ENCODE peak calls at places on chromosomes 12 and 14, in ten cellular contexts. One of them, this sample, is unnamed.

GRCh38 chr12:105209091-105209490 is 26.9 kb downstream of the APPL2 start:
- DNase-seq in left cardiac atrium: no peak
- DNase-seq in stimulated activated CD4-positive, alpha-beta T cell treated with anti-CD3 and anti-CD28 coated beads, Interleukin-1b, Interleukin-23, amount 100 ng/mL, for 1 hour: no peak
- DNase-seq in activated CD4-positive, alpha-beta T cell treated with anti-CD3 and anti-CD28 coated beads for 4 hours: no peak
- DNase-seq in iris pigment epithelial cell: no peak
- DNase-seq in HEK293T: no peak
- DNase-seq in GM19239: no peak
- DNase-seq in body of pancreas: no peak
- DNase-seq in activated naive CD4-positive, alpha-beta T cell treated with anti-CD3 and anti-CD28 coated beads, Interleukin-2, amount 10 ng/mL, durations not matched to agents 7 days and 5 days: no peak
- DNase-seq in H54: no peak
- DNase-seq in this sample: no peak

GRCh38 chr14:58829594-58829993 is 191.8 kb downstream of the DACT1 start:
- DNase-seq in left cardiac atrium: no peak
- DNase-seq in stimulated activated CD4-positive, alpha-beta T cell treated with anti-CD3 and anti-CD28 coated beads, Interleukin-1b, Interleukin-23, amount 100 ng/mL, for 1 hour: no peak
- DNase-seq in activated CD4-positive, alpha-beta T cell treated with anti-CD3 and anti-CD28 coated beads for 4 hours: no peak
- DNase-seq in iris pigment epithelial cell: peak; percentile 38
- DNase-seq in HEK293T: no peak
- DNase-seq in GM19239: no peak
- DNase-seq in body of pancreas: no peak
- DNase-seq in activated naive CD4-positive, alpha-beta T cell treated with anti-CD3 and anti-CD28 coated beads, Interleukin-2, amount 10 ng/mL, durations not matched to agents 7 days and 5 days: no peak
- DNase-seq in H54: no peak
- DNase-seq in this sample: peak; percentile 36

GRCh38 chr14:31950760-31951637 is 126.1 kb upstream of the ARHGAP5 start:
- DNase-seq in left cardiac atrium: peak; percentile 74
- DNase-seq in stimulated activated CD4-positive, alpha-beta T cell treated with anti-CD3 and anti-CD28 coated beads, Interleukin-1b, Interleukin-23, amount 100 ng/mL, for 1 hour: no peak
- DNase-seq in activated CD4-positive, alpha-beta T cell treated with anti-CD3 and anti-CD28 coated beads for 4 hours: no peak
- DNase-seq in iris pigment epithelial cell: peak; percentile 70
- DNase-seq in HEK293T: peak; percentile 56
- DNase-seq in GM19239: no peak
- DNase-seq in body of pancreas: no peak
- DNase-seq in activated naive CD4-positive, alpha-beta T cell treated with anti-CD3 and anti-CD28 coated beads, Interleukin-2, amount 10 ng/mL, durations not matched to agents 7 days and 5 days: no peak
- DNase-seq in H54: peak; percentile 47
- DNase-seq in this sample: peak; percentile 83

GRCh38 chr14:51873221-51873893 is 12.9 kb downstream of the GNG2 start:
- DNase-seq in left cardiac atrium: no peak
- DNase-seq in stimulated activated CD4-positive, alpha-beta T cell treated with anti-CD3 and anti-CD28 coated beads, Interleukin-1b, Interleukin-23, amount 100 ng/mL, for 1 hour: no peak
- DNase-seq in activated CD4-positive, alpha-beta T cell treated with anti-CD3 and anti-CD28 coated beads for 4 hours: peak; percentile 32
- DNase-seq in iris pigment epithelial cell: peak; percentile 98
- DNase-seq in HEK293T: no peak
- DNase-seq in GM19239: no peak
- DNase-seq in body of pancreas: no peak
- DNase-seq in activated naive CD4-positive, alpha-beta T cell treated with anti-CD3 and anti-CD28 coated beads, Interleukin-2, amount 10 ng/mL, durations not matched to agents 7 days and 5 days: no peak
- DNase-seq in H54: peak; percentile 18
- DNase-seq in this sample: peak; percentile 91

GRCh38 chr14:74934476-74935339 is 11.6 kb upstream of the RPS6KL1 start:
- DNase-seq in left cardiac atrium: no peak
- DNase-seq in stimulated activated CD4-positive, alpha-beta T cell treated with anti-CD3 and anti-CD28 coated beads, Interleukin-1b, Interleukin-23, amount 100 ng/mL, for 1 hour: no peak
- DNase-seq in activated CD4-positive, alpha-beta T cell treated with anti-CD3 and anti-CD28 coated beads for 4 hours: no peak
- DNase-seq in iris pigment epithelial cell: no peak
- DNase-seq in HEK293T: no peak
- DNase-seq in GM19239: no peak
- DNase-seq in body of pancreas: no peak
- DNase-seq in activated naive CD4-positive, alpha-beta T cell treated with anti-CD3 and anti-CD28 coated beads, Interleukin-2, amount 10 ng/mL, durations not matched to agents 7 days and 5 days: no peak
- DNase-seq in H54: no peak
- DNase-seq in this sample: peak; percentile 40

GRCh38 chr14:34650786-34651584 is 21.0 kb upstream of the SNX6 start:
- DNase-seq in left cardiac atrium: no peak
- DNase-seq in stimulated activated CD4-positive, alpha-beta T cell treated with anti-CD3 and anti-CD28 coated beads, Interleukin-1b, Interleukin-23, amount 100 ng/mL, for 1 hour: no peak
- DNase-seq in activated CD4-positive, alpha-beta T cell treated with anti-CD3 and anti-CD28 coated beads for 4 hours: no peak
- DNase-seq in iris pigment epithelial cell: peak; percentile 100
- DNase-seq in HEK293T: no peak
- DNase-seq in GM19239: no peak
- DNase-seq in body of pancreas: no peak
- DNase-seq in activated naive CD4-positive, alpha-beta T cell treated with anti-CD3 and anti-CD28 coated beads, Interleukin-2, amount 10 ng/mL, durations not matched to agents 7 days and 5 days: no peak
- DNase-seq in H54: peak; percentile 52
- DNase-seq in this sample: peak; percentile 99

GRCh38 chr12:96136129-96136528 is 58.0 kb upstream of the ELK3 start:
- DNase-seq in left cardiac atrium: peak; percentile 53
- DNase-seq in stimulated activated CD4-positive, alpha-beta T cell treated with anti-CD3 and anti-CD28 coated beads, Interleukin-1b, Interleukin-23, amount 100 ng/mL, for 1 hour: no peak
- DNase-seq in activated CD4-positive, alpha-beta T cell treated with anti-CD3 and anti-CD28 coated beads for 4 hours: no peak
- DNase-seq in iris pigment epithelial cell: peak; percentile 83
- DNase-seq in HEK293T: no peak
- DNase-seq in GM19239: no peak
- DNase-seq in body of pancreas: no peak
- DNase-seq in activated naive CD4-positive, alpha-beta T cell treated with anti-CD3 and anti-CD28 coated beads, Interleukin-2, amount 10 ng/mL, durations not matched to agents 7 days and 5 days: no peak
- DNase-seq in H54: no peak
- DNase-seq in this sample: peak; percentile 30

GRCh38 chr12:52925717-52926595 is 21.1 kb upstream of the KRT8 start:
- DNase-seq in left cardiac atrium: no peak
- DNase-seq in stimulated activated CD4-positive, alpha-beta T cell treated with anti-CD3 and anti-CD28 coated beads, Interleukin-1b, Interleukin-23, amount 100 ng/mL, for 1 hour: no peak
- DNase-seq in activated CD4-positive, alpha-beta T cell treated with anti-CD3 and anti-CD28 coated beads for 4 hours: no peak
- DNase-seq in iris pigment epithelial cell: no peak
- DNase-seq in HEK293T: no peak
- DNase-seq in GM19239: no peak
- DNase-seq in body of pancreas: peak; percentile 81
- DNase-seq in activated naive CD4-positive, alpha-beta T cell treated with anti-CD3 and anti-CD28 coated beads, Interleukin-2, amount 10 ng/mL, durations not matched to agents 7 days and 5 days: no peak
- DNase-seq in H54: no peak
- DNase-seq in this sample: no peak

GRCh38 chr12:31726575-31726974 is 2.2 kb downstream of the AMN1 start:
- DNase-seq in left cardiac atrium: no peak
- DNase-seq in stimulated activated CD4-positive, alpha-beta T cell treated with anti-CD3 and anti-CD28 coated beads, Interleukin-1b, Interleukin-23, amount 100 ng/mL, for 1 hour: no peak
- DNase-seq in activated CD4-positive, alpha-beta T cell treated with anti-CD3 and anti-CD28 coated beads for 4 hours: no peak
- DNase-seq in iris pigment epithelial cell: no peak
- DNase-seq in HEK293T: no peak
- DNase-seq in GM19239: no peak
- DNase-seq in body of pancreas: no peak
- DNase-seq in activated naive CD4-positive, alpha-beta T cell treated with anti-CD3 and anti-CD28 coated beads, Interleukin-2, amount 10 ng/mL, durations not matched to agents 7 days and 5 days: no peak
- DNase-seq in H54: no peak
- DNase-seq in this sample: peak; percentile 58

GRCh38 chr12:24374452-24374851 is 425.0 kb upstream of the SOX5 start:
- DNase-seq in left cardiac atrium: no peak
- DNase-seq in stimulated activated CD4-positive, alpha-beta T cell treated with anti-CD3 and anti-CD28 coated beads, Interleukin-1b, Interleukin-23, amount 100 ng/mL, for 1 hour: no peak
- DNase-seq in activated CD4-positive, alpha-beta T cell treated with anti-CD3 and anti-CD28 coated beads for 4 hours: no peak
- DNase-seq in iris pigment epithelial cell: no peak
- DNase-seq in HEK293T: no peak
- DNase-seq in GM19239: no peak
- DNase-seq in body of pancreas: no peak
- DNase-seq in activated naive CD4-positive, alpha-beta T cell treated with anti-CD3 and anti-CD28 coated beads, Interleukin-2, amount 10 ng/mL, durations not matched to agents 7 days and 5 days: no peak
- DNase-seq in H54: no peak
- DNase-seq in this sample: no peak

GRCh38 chr14:95818581-95818980 is 58.1 kb upstream of the TUNAR start:
- DNase-seq in left cardiac atrium: no peak
- DNase-seq in stimulated activated CD4-positive, alpha-beta T cell treated with anti-CD3 and anti-CD28 coated beads, Interleukin-1b, Interleukin-23, amount 100 ng/mL, for 1 hour: no peak
- DNase-seq in activated CD4-positive, alpha-beta T cell treated with anti-CD3 and anti-CD28 coated beads for 4 hours: no peak
- DNase-seq in iris pigment epithelial cell: no peak
- DNase-seq in HEK293T: no peak
- DNase-seq in GM19239: no peak
- DNase-seq in body of pancreas: no peak
- DNase-seq in activated naive CD4-positive, alpha-beta T cell treated with anti-CD3 and anti-CD28 coated beads, Interleukin-2, amount 10 ng/mL, durations not matched to agents 7 days and 5 days: no peak
- DNase-seq in H54: no peak
- DNase-seq in this sample: no peak

GRCh38 chr12:111687255-111687654 is 1.4 kb downstream of the ACAD10 start:
- DNase-seq in left cardiac atrium: no peak
- DNase-seq in stimulated activated CD4-positive, alpha-beta T cell treated with anti-CD3 and anti-CD28 coated beads, Interleukin-1b, Interleukin-23, amount 100 ng/mL, for 1 hour: no peak
- DNase-seq in activated CD4-positive, alpha-beta T cell treated with anti-CD3 and anti-CD28 coated beads for 4 hours: no peak
- DNase-seq in iris pigment epithelial cell: no peak
- DNase-seq in HEK293T: peak; percentile 19
- DNase-seq in GM19239: peak; percentile 30
- DNase-seq in body of pancreas: no peak
- DNase-seq in activated naive CD4-positive, alpha-beta T cell treated with anti-CD3 and anti-CD28 coated beads, Interleukin-2, amount 10 ng/mL, durations not matched to agents 7 days and 5 days: peak; percentile 35
- DNase-seq in H54: no peak
- DNase-seq in this sample: peak; percentile 14

GRCh38 chr12:70427611-70428010 is 61.5 kb downstream of the KCNMB4 start:
- DNase-seq in left cardiac atrium: no peak
- DNase-seq in stimulated activated CD4-positive, alpha-beta T cell treated with anti-CD3 and anti-CD28 coated beads, Interleukin-1b, Interleukin-23, amount 100 ng/mL, for 1 hour: no peak
- DNase-seq in activated CD4-positive, alpha-beta T cell treated with anti-CD3 and anti-CD28 coated beads for 4 hours: no peak
- DNase-seq in iris pigment epithelial cell: peak; percentile 16
- DNase-seq in HEK293T: no peak
- DNase-seq in GM19239: no peak
- DNase-seq in body of pancreas: no peak
- DNase-seq in activated naive CD4-positive, alpha-beta T cell treated with anti-CD3 and anti-CD28 coated beads, Interleukin-2, amount 10 ng/mL, durations not matched to agents 7 days and 5 days: no peak
- DNase-seq in H54: no peak
- DNase-seq in this sample: peak; percentile 11

GRCh38 chr12:108801736-108802665 is 55.4 kb downstream of the SSH1 start:
- DNase-seq in left cardiac atrium: peak; percentile 59
- DNase-seq in stimulated activated CD4-positive, alpha-beta T cell treated with anti-CD3 and anti-CD28 coated beads, Interleukin-1b, Interleukin-23, amount 100 ng/mL, for 1 hour: no peak
- DNase-seq in activated CD4-positive, alpha-beta T cell treated with anti-CD3 and anti-CD28 coated beads for 4 hours: no peak
- DNase-seq in iris pigment epithelial cell: peak; percentile 93
- DNase-seq in HEK293T: no peak
- DNase-seq in GM19239: no peak
- DNase-seq in body of pancreas: no peak
- DNase-seq in activated naive CD4-positive, alpha-beta T cell treated with anti-CD3 and anti-CD28 coated beads, Interleukin-2, amount 10 ng/mL, durations not matched to agents 7 days and 5 days: no peak
- DNase-seq in H54: no peak
- DNase-seq in this sample: peak; percentile 82

This sample was measured in fibroblast of villous mesenchyme.